ENCODE peak calls at places on chromosomes 6 and 20, in eight cellular contexts. W, M, L, P, N, R, X and B are unnamed samples.

GRCh38 chr6:15522427-15522826 is 140.4 kb downstream of the DTNBP1 start:
- DNase-seq in P (no peak), L (no peak), X (no peak), W (no peak), R (no peak), M (no peak), N (no peak), B (no peak)

GRCh38 chr6:137967689-137968467 is 100.8 kb downstream of the TNFAIP3 start:
- DNase-seq in R (no peak), M (no peak), L (no peak), N (no peak), X (no peak), W (no peak), P (no peak), B (no peak)

GRCh38 chr20:38600057-38600456 is 1.6 kb upstream of the ARHGAP40 start:
- DNase-seq in N (no peak), W (no peak), R (no peak), P (no peak), X (no peak), L (no peak), M (no peak), B (no peak)

GRCh38 chr20:64053841-64054661 is 4.6 kb upstream of the SOX18 start:
- DNase-seq in N (no peak), M (no peak), X (no peak), R (no peak), L (no peak), W (no peak), P (peak; percentile 83), B (peak; percentile 64)

GRCh38 chr20:57440678-57441509 is 49.7 kb downstream of the RBM38 start:
- DNase-seq in W (no peak), X (peak; percentile 83), L (no peak), M (peak; percentile 98), P (peak; percentile 84), N (peak; percentile 45), R (no peak), B (peak; percentile 51)

GRCh38 chr6:166520905-166521834 is 65.3 kb downstream of the RAMACL start:
- DNase-seq in R (no peak), L (no peak), W (no peak), M (no peak), P (peak; percentile 35), N (no peak), X (no peak), B (no peak)

GRCh38 chr20:49644980-49645565 is 68.6 kb downstream of the B4GALT5 start:
- DNase-seq in X (no peak), W (no peak), L (no peak), N (no peak), P (no peak), M (no peak), R (no peak), B (no peak)

GRCh38 chr6:140434761-140435160 is 1060.3 kb upstream of the CITED2 start:
- DNase-seq in N (no peak), W (no peak), R (no peak), P (no peak), M (no peak), L (no peak), X (no peak), B (no peak)

GRCh38 chr6:9606435-9607134 is 808.3 kb downstream of the TFAP2A start:
- DNase-seq in P (no peak), L (no peak), W (no peak), X (no peak), R (no peak), M (no peak), N (no peak), B (no peak)

GRCh38 chr6:141264101-141264500 is 868.6 kb upstream of the GJE1 start:
- DNase-seq in P (no peak), M (no peak), X (no peak), N (no peak), R (no peak), W (no peak), L (no peak), B (no peak)